ENCODE peak calls at places on chromosomes 3 and 15, in six cellular contexts. K is GM23248, V is fibroblast of lung, B is neural progenitor cell, D is keratinocyte, P is H1. S is an unnamed sample.

GRCh38 chr3:183353421-183353820 is 75.0 kb downstream of the MCF2L2 start:
- DNase-seq in K (no peak), V (no peak), B (no peak), D (no peak), P (no peak), S (no peak)

GRCh38 chr3:150064952-150065351 is 94.3 kb upstream of the PFN2 start:
- DNase-seq in K (no peak), V (no peak), B (no peak), D (no peak), P (no peak), S (no peak)

GRCh38 chr3:69698728-69699127 is 40.5 kb upstream of the MITF start:
- DNase-seq in K (peak), V (peak), B (no peak), D (no peak), P (no peak), S (no peak)

GRCh38 chr3:107067421-107067820 is 309.8 kb upstream of the CCDC54 start:
- DNase-seq in K (no peak), V (no peak), B (no peak), D (no peak), P (no peak), S (no peak)

GRCh38 chr3:194132465-194133358 is 3.2 kb upstream of the HES1 start:
- DNase-seq in K (peak), V (no peak), B (peak), D (no peak), P (no peak), S (no peak)

GRCh38 chr15:73800662-73801345 is 47.7 kb upstream of the INSYN1 start:
- DNase-seq in K (peak), V (peak), B (no peak), D (no peak), P (no peak), S (no peak)

GRCh38 chr15:86178845-86179244 is 99.2 kb downstream of the AGBL1 start:
- DNase-seq in K (no peak), V (no peak), B (peak), D (no peak), P (no peak), S (no peak)

GRCh38 chr3:179544981-179545645 is 17.6 kb upstream of the ACTL6A start:
- DNase-seq in K (peak), V (peak), B (no peak), D (no peak), P (no peak), S (no peak)

GRCh38 chr3:197730200-197730599 is 6.5 kb downstream of the RUBCN start:
- DNase-seq in K (peak), V (peak), B (no peak), D (peak), P (no peak), S (no peak)

GRCh38 chr3:54342676-54343075 is 220.3 kb downstream of the CACNA2D3 start:
- DNase-seq in K (no peak), V (no peak), B (no peak), D (no peak), P (no peak), S (no peak)

GRCh38 chr3:8355346-8355745 is 146.3 kb upstream of the LMCD1 start:
- DNase-seq in K (no peak), V (no peak), B (no peak), D (no peak), P (no peak), S (no peak)

GRCh38 chr15:58269455-58270414 is 131.6 kb downstream of the AQP9 start:
- DNase-seq in K (peak), V (peak), B (peak), D (peak), P (no peak), S (no peak)

GRCh38 chr15:68570974-68571373 is 7.8 kb upstream of the CORO2B start:
- DNase-seq in K (no peak), V (no peak), B (no peak), D (no peak), P (no peak), S (no peak)

GRCh38 chr15:66982816-66983215 is 82.6 kb upstream of the SMAD3 start:
- DNase-seq in K (peak), V (no peak), B (no peak), D (no peak), P (no peak), S (no peak)

GRCh38 chr3:42375121-42375520 is 35.3 kb downstream of the LYZL4 start:
- DNase-seq in K (no peak), V (no peak), B (no peak), D (no peak), P (no peak), S (no peak)

GRCh38 chr3:43497905-43498365 is 123.9 kb downstream of the ANO10 start:
- DNase-seq in K (peak), V (peak), B (no peak), D (no peak), P (no peak), S (no peak)

GRCh38 chr15:70099966-70100494 is 2.3 kb upstream of the TLE3 start:
- DNase-seq in K (peak), V (peak), B (peak), D (no peak), P (no peak), S (no peak)

GRCh38 chr3:4897765-4898453 is 81.3 kb upstream of the BHLHE40 start:
- DNase-seq in K (peak), V (peak), B (no peak), D (no peak), P (no peak), S (no peak)

GRCh38 chr3:56724580-56725142 is 41.6 kb upstream of the TASOR start:
- DNase-seq in K (no peak), V (peak), B (no peak), D (no peak), P (no peak), S (no peak)

GRCh38 chr3:100602506-100603444 is 6.6 kb upstream of the ADGRG7 start:
- DNase-seq in K (peak), V (peak), B (no peak), D (no peak), P (no peak), S (no peak)

GRCh38 chr15:66940368-66940767 is 125.0 kb upstream of the SMAD3 start:
- DNase-seq in K (peak), V (no peak), B (no peak), D (no peak), P (no peak), S (no peak)

GRCh38 chr3:127706312-127706711 is 33.6 kb downstream of the ABTB1 start:
- DNase-seq in K (no peak), V (no peak), B (no peak), D (no peak), P (no peak), S (no peak)

GRCh38 chr3:161914703-161915102 is 418.1 kb downstream of the OTOL1 start:
- DNase-seq in K (peak), V (peak), B (peak), D (no peak), P (peak), S (peak)

GRCh38 chr3:20066848-20067617 is 26.8 kb downstream of the KAT2B start:
- DNase-seq in K (peak), V (no peak), B (no peak), D (no peak), P (no peak), S (peak)

DNA sequence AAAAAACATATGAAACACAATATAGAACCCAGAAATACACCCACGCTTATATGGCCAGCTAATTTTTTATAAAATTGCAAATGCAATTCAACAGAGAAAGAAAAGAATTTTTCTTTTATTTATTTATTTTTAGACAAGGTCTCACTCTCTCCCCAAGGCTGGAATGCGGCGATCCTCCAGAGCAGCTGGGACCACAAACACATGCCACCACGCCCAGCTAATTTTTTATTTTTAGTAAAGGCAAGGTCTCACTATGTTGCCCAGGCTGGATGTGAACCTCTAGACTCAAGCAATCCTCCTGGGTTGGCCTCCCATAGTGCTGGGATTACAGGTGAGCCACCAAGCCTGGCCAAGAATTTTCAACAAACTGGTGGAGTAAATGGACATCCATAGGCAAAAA is 117.9 kb downstream of the SCAPER start:
- DNase-seq in K (no peak), V (no peak), B (no peak), D (no peak), P (no peak), S (no peak)
- TF ChIP-seq EZH2 in K (no peak), V (no peak), B (no peak), D (no peak), P (no peak), S (no peak)

GRCh38 chr3:33447958-33448357 is 7.8 kb upstream of the UBP1 start:
- DNase-seq in K (no peak), V (no peak), B (peak), D (no peak), P (no peak), S (no peak)
- H3K9ac ChIP-seq in K (no peak), V (no peak), B (no peak), D (no peak), P (no peak), S (no peak)

DNA sequence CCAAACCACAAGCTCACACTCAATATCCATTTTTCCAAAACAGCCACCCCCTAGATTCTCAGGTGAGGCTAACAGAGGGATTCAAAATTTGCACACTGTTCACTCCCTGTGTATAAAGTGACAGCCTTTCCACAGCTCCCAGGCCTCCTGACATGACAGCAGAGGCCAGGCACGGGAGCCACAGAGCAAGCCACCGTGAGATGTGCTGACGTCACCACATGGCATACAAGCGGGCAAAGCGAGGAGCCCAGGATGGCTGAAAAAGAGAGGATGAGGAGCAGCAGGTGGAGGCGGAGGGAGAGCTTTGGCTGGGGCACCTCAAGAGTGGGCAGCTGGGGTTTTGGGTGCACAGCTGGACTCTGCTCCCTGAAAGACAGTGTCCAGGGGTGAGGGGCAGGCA is 27.1 kb downstream of the EHD4 start:
- DNase-seq in K (no peak), V (no peak), B (no peak), D (no peak), P (no peak), S (no peak)
- H3K4me3 ChIP-seq in K (no peak), V (no peak), B (no peak), D (no peak), P (no peak), S (no peak)

DNA sequence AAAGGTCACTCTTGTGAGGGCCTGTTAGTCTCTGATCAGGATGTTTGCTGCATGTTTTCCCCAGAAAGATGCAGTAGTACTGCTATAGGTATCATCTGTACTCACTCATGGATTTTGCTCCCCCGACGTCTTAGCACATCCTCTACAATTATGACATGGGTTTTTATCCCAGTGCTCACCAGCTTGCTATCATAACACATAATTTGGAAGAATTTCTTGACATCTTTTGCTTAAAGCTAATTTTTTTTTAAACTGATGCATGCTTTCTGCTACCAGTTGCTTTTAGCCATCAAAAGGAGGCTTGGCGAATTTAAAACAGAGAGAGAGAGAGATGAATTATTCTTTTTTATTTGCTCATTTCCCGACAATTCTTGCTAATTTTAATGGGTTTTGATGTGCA is 25.7 kb upstream of the GOLGA8B start:
- DNase-seq in K (no peak), V (no peak), B (no peak), D (no peak), P (no peak), S (no peak)
- TF ChIP-seq EZH2 in K (peak), V (no peak), B (no peak), D (no peak), P (no peak), S (no peak)

GRCh38 chr15:75042730-75043508 is 19.5 kb downstream of the PPCDC start:
- DNase-seq in K (peak), V (peak), B (peak), D (no peak), P (no peak), S (no peak)
- H3K9ac ChIP-seq in K (peak), V (peak), B (no peak), D (no peak), P (no peak), S (no peak)

DNA sequence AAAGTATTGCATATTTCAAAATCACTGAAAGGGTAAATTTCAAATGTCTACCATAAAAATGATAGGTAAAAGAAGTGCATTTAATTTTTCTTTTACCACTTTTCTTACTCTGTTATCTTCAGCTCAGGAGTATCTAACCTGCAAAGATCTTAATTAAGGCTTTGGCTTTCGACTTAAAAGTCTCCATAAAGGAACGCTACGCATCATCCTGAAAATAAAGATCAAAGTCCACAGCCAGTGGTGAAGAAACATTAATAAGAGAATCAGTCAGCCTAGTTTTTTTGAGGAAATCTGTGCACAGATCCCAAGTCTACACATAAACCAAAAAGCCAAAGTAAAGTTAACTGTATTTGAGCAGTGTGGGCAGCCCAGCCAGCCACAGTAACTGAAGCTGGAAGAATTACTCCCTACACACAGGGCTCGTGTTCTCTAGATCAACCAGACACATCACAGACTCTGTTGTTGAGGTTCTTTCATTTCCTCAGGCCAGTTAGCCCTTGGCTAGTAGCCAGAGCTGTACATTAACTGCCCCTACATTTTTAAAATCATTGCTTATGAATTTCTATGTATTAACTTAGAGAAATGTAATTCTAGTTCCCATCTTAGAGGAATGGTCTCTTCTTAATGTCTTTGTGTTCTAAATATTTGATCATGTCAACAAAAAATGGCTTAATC is 6.9 kb downstream of the LRRC2 start:
- DNase-seq in K (no peak), V (no peak), B (no peak), D (no peak), P (no peak), S (no peak)
- H3K4me3 ChIP-seq in K (no peak), V (no peak), B (peak), D (no peak), P (no peak), S (no peak)